ENCODE peak calls at places on chromosomes 6 and 20, in six cellular contexts. K is neuronal stem cell, S is IMR-90, G is H9, D is H1, O is mesenchymal stem cell. W is an unnamed sample.
A peak's percentile ranks its signal among the peaks of the same experiment; 100 is the strongest.

GRCh38 chr20:46293084-46293483 is 15.2 kb downstream of the CDH22 start:
- DNase-seq in K (peak; percentile 73), S (peak; percentile 52), G (no peak), D (no peak), O (peak; percentile 50), W (peak; percentile 52)

GRCh38 chr20:37042986-37043972 is 52.5 kb downstream of the RBL1 start:
- DNase-seq in K (no peak), S (no peak), G (no peak), D (no peak), O (no peak), W (no peak)

GRCh38 chr20:42338274-42339172 is 720.3 kb upstream of the CHD6 start:
- DNase-seq in K (no peak), S (no peak), G (no peak), D (no peak), O (no peak), W (no peak)

GRCh38 chr20:43388267-43389081 is 69.2 kb upstream of the SRSF6 start:
- DNase-seq in K (no peak), S (peak; percentile 44), G (no peak), D (no peak), O (no peak), W (peak; percentile 36)

GRCh38 chr6:96491926-96492325 is 29.7 kb upstream of the UFL1 start:
- DNase-seq in K (no peak), S (no peak), G (no peak), D (no peak), O (no peak), W (no peak)

GRCh38 chr20:25624500-25624939 is 706 bp upstream of the NANP start:
- DNase-seq in K (no peak), S (no peak), G (no peak), D (no peak), O (no peak), W (no peak)

GRCh38 chr6:692356-692851 is 535 bp downstream of the EXOC2 start:
- DNase-seq in K (peak; percentile 27), S (peak; percentile 34), G (peak; percentile 55), D (peak; percentile 86), O (peak; percentile 61), W (peak; percentile 65)

GRCh38 chr6:16437095-16437494 is 198.7 kb downstream of the GMPR start:
- DNase-seq in K (no peak), S (no peak), G (no peak), D (no peak), O (no peak), W (no peak)

GRCh38 chr6:144581807-144582537 is 296.8 kb downstream of the UTRN start:
- DNase-seq in K (peak; percentile 11), S (peak; percentile 44), G (peak; percentile 30), D (no peak), O (peak; percentile 27), W (peak; percentile 36)

GRCh38 chr6:128337619-128338018 is 182.8 kb downstream of the PTPRK start:
- DNase-seq in K (no peak), S (peak; percentile 32), G (no peak), D (no peak), O (no peak), W (no peak)

GRCh38 chr6:163415176-163415619 is 680 bp downstream of the QKI start:
- DNase-seq in K (peak; percentile 31), S (no peak), G (no peak), D (no peak), O (no peak), W (peak; percentile 44)

GRCh38 chr6:24666616-24667377 is at the start of the genes ACOT13 and TDP2:
- DNase-seq in K (peak; percentile 96), S (peak; percentile 96), G (peak; percentile 97), D (peak; percentile 93), O (peak; percentile 98), W (peak; percentile 99)

GRCh38 chr6:113340371-113340770 is 516.8 kb upstream of the MARCKS start:
- DNase-seq in K (no peak), S (no peak), G (no peak), D (no peak), O (no peak), W (no peak)

GRCh38 chr6:14619419-14619781 is 501.8 kb downstream of the CD83 start:
- DNase-seq in K (no peak), S (no peak), G (no peak), D (peak; percentile 11), O (no peak), W (no peak)

GRCh38 chr20:60677819-60678218 is 574.2 kb upstream of the CDH4 start:
- DNase-seq in K (no peak), S (no peak), G (no peak), D (no peak), O (no peak), W (no peak)
- H4K91ac ChIP-seq in K (no peak overlapping the region), S (no peak overlapping the region), G (no peak overlapping the region), D (no peak overlapping the region), O (no peak overlapping the region), W (no peak overlapping the region)

GRCh38 chr20:50396623-50397022 is 113.6 kb upstream of the PTPN1 start:
- DNase-seq in K (no peak), S (no peak), G (no peak), D (no peak), O (no peak), W (no peak)
- H4K91ac ChIP-seq in K (no peak overlapping the region), S (no peak overlapping the region), G (no peak overlapping the region), D (no peak overlapping the region), O (peak overlapping the region; percentile 67), W (no peak overlapping the region)

GRCh38 chr6:53439556-53439955 is 90.8 kb upstream of the ELOVL5 start:
- DNase-seq in K (no peak), S (peak; percentile 59), G (no peak), D (no peak), O (no peak), W (no peak)

GRCh38 chr6:53440331-53440730 is 91.6 kb upstream of the ELOVL5 start:
- DNase-seq in K (no peak), S (no peak), G (no peak), D (no peak), O (no peak), W (no peak)

GRCh38 chr6:53437557-53438202 is 88.9 kb upstream of the ELOVL5 start:
- DNase-seq in K (peak; percentile 27), S (peak; percentile 91), G (peak; percentile 52), D (no peak), O (peak; percentile 88), W (peak; percentile 97)

GRCh38 chr6:53433617-53434285 is 85.0 kb upstream of the ELOVL5 start:
- DNase-seq in K (no peak), S (no peak), G (no peak), D (no peak), O (no peak), W (no peak)

DNA sequence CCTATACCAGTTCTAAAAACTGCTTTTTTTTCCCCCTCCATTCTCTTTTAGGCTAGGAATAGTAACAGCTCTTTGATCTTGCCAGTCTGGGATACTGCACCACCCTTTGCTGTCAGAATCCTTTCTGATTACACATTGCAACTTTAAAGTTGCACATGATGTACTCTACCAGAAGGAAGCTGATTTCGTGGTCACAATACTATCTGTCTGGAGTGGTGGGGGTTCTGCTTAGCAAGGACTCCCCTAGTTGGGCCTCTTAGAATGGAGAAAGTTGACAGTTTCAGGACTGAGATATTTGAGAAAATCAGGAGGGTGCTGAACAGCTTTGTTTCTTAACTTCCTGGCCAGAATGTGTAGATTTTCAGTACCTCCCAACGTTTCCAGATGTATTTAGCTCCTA is 88.2 kb upstream of the ELOVL5 start:
- DNase-seq in K (no peak), S (peak; percentile 17), G (no peak), D (no peak), O (peak; percentile 65), W (no peak)
- H4K91ac ChIP-seq in K (no peak overlapping the region), S (no peak overlapping the region), G (no peak overlapping the region), D (no peak overlapping the region), O (no peak overlapping the region), W (no peak overlapping the region)

GRCh38 chr20:17315491-17316231 is 88.8 kb downstream of the PCSK2 start:
- DNase-seq in K (no peak), S (no peak), G (peak; percentile 36), D (no peak), O (no peak), W (no peak)

GRCh38 chr20:17316316-17317038 is 89.6 kb downstream of the PCSK2 start:
- DNase-seq in K (no peak), S (no peak), G (no peak), D (no peak), O (no peak), W (no peak)

DNA sequence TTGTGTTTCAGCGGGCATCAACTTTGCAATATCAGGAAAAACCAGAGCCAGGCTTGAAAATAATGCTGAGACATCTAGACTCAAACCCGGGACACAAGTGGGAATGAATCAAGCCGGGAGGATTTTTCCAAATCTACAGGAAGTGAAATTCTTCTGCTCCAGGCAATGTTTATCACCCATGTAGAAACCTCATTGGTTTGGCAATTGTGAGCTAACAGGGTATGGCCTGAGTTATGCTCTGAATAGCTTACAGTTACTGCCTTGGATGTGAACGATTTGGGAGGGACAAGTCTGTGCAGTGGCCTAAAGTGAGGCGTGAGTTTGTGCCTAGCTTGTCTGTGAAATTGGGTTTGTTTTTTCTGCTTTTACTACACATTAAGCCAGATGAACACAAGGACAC is 87.4 kb downstream of the PCSK2 start:
- DNase-seq in K (no peak), S (no peak), G (no peak), D (no peak), O (no peak), W (no peak)
- H4K91ac ChIP-seq in K (no peak overlapping the region), S (no peak overlapping the region), G (no peak overlapping the region), D (no peak overlapping the region), O (no peak overlapping the region), W (no peak overlapping the region)

GRCh38 chr6:85285934-85286333 is 163.9 kb upstream of the NT5E start:
- DNase-seq in K (no peak), S (no peak), G (no peak), D (no peak), O (no peak), W (no peak)
- H4K91ac ChIP-seq in K (no peak overlapping the region), S (no peak overlapping the region), G (no peak overlapping the region), D (no peak overlapping the region), O (no peak overlapping the region), W (no peak overlapping the region)

DNA sequence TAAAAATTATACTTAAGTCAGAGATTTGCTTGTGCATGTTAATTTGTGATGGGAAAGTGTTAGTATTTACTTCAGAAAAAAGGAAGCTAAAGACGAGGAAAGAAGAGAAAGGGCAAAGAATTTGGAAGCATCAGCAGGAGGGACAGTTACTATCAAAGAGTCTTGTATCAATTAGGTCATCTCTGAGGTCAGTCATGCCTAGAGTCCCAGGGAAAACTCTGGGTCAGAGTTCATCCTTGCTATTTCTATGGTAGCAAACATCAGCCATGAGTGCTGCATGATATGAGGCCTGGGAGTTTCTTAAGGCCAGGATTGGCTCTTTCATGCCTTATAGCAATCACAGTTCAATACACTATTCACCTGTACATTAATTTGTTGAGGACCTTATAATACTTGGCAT is 292.9 kb downstream of the FARS2 start:
- DNase-seq in K (no peak), S (no peak), G (no peak), D (no peak), O (no peak), W (no peak)
- H4K91ac ChIP-seq in K (no peak overlapping the region), S (no peak overlapping the region), G (no peak overlapping the region), D (no peak overlapping the region), O (no peak overlapping the region), W (no peak overlapping the region)

GRCh38 chr6:4180653-4181255 is 45.4 kb upstream of the ECI2 start:
- DNase-seq in K (peak; percentile 18), S (peak; percentile 63), G (no peak), D (no peak), O (peak; percentile 28), W (no peak)
- H4K91ac ChIP-seq in K (no peak overlapping the region), S (no peak overlapping the region), G (no peak overlapping the region), D (peak overlapping the region; percentile 27), O (no peak overlapping the region), W (no peak overlapping the region)

W was measured in trophoblast cell.